ENCODE peak calls at places on chromosomes 4 and X, in eight cellular contexts. Q, M, C, W, F, E, Z and N are unnamed samples. For H3K27me3, the result is how much of the 10 kb centered on the place peaks cover.

GRCh38 chrX:39261446-39262147 is 460.3 kb downstream of the MID1IP1 start:
- DNase-seq in Q (no peak), M (peak), C (no peak), W (no peak), F (peak), E (no peak), Z (no peak), N (no peak)

GRCh38 chrX:30489323-30489722 is 88.2 kb downstream of the TASL start:
- DNase-seq in Q (no peak), M (no peak), C (no peak), W (no peak), F (peak), E (no peak), Z (no peak), N (no peak)

GRCh38 chrX:53288173-53288572 is 6.8 kb upstream of the IQSEC2 start:
- DNase-seq in Q (peak), M (no peak), C (peak), W (peak), F (no peak), E (no peak), Z (peak), N (no peak)

GRCh38 chr4:56990109-56990508 is 11.4 kb downstream of the POLR2B start:
- DNase-seq in Q (no peak), M (no peak), C (no peak), W (no peak), F (peak), E (peak), Z (no peak), N (no peak)

GRCh38 chr4:6472387-6473263 is at the start of gene PPP2R2C:
- DNase-seq in Q (peak), M (no peak), C (no peak), W (no peak), F (peak), E (no peak), Z (no peak), N (no peak)

GRCh38 chrX:140817943-140818342 is 108.4 kb downstream of the LINC00632 start:
- DNase-seq in Q (no peak), M (no peak), C (no peak), W (no peak), F (peak), E (peak), Z (no peak), N (no peak)

GRCh38 chr4:73589261-73589847 is 30.9 kb downstream of the RASSF6 start:
- DNase-seq in Q (no peak), M (no peak), C (no peak), W (no peak), F (peak), E (peak), Z (no peak), N (peak)

GRCh38 chr4:73816814-73817213 is 19.7 kb upstream of the CXCL6 start:
- DNase-seq in Q (no peak), M (no peak), C (no peak), W (peak), F (peak), E (peak), Z (no peak), N (no peak)

GRCh38 chr4:33395731-33396485 is 2675.7 kb downstream of the PCDH7 start:
- DNase-seq in Q (no peak), M (no peak), C (no peak), W (no peak), F (no peak), E (no peak), Z (no peak), N (no peak)

GRCh38 chr4:1245481-1246051 is 3.4 kb downstream of the CTBP1 start:
- DNase-seq in Q (peak), M (no peak), C (peak), W (no peak), F (no peak), E (no peak), Z (no peak), N (no peak)

GRCh38 chr4:94741304-94741703 is 16.5 kb upstream of the BMPR1B start:
- DNase-seq in Q (no peak), M (no peak), C (no peak), W (no peak), F (no peak), E (peak), Z (no peak), N (no peak)

GRCh38 chrX:8848921-8849320 is 47.7 kb upstream of the FAM9A start:
- DNase-seq in Q (no peak), M (no peak), C (no peak), W (no peak), F (peak), E (peak), Z (no peak), N (no peak)

GRCh38 chr4:5203309-5203708 is 152.0 kb downstream of the STK32B start:
- DNase-seq in Q (no peak), M (no peak), C (no peak), W (no peak), F (no peak), E (peak), Z (no peak), N (no peak)

GRCh38 chr4:244471-244870 is 60.8 kb downstream of the ZNF732 start:
- DNase-seq in Q (peak), M (peak), C (no peak), W (no peak), F (peak), E (no peak), Z (peak), N (no peak)

GRCh38 chrX:6067600-6067999 is 161.1 kb downstream of the NLGN4X start:
- DNase-seq in Q (no peak), M (no peak), C (no peak), W (no peak), F (peak), E (no peak), Z (no peak), N (no peak)

GRCh38 chr4:172986114-172986513 is 182.5 kb upstream of the GALNT7 start:
- DNase-seq in Q (no peak), M (no peak), C (no peak), W (no peak), F (no peak), E (no peak), Z (no peak), N (peak)

GRCh38 chr4:172989984-172990711 is 178.5 kb upstream of the GALNT7 start:
- DNase-seq in Q (peak), M (no peak), C (no peak), W (no peak), F (no peak), E (no peak), Z (no peak), N (no peak)

GRCh38 chr4:172983014-172983413 is 185.6 kb upstream of the GALNT7 start:
- DNase-seq in Q (no peak), M (no peak), C (no peak), W (no peak), F (no peak), E (no peak), Z (no peak), N (no peak)

GRCh38 chr4:172982151-172982590 is 186.4 kb upstream of the GALNT7 start:
- DNase-seq in Q (no peak), M (no peak), C (no peak), W (no peak), F (peak), E (peak), Z (no peak), N (peak)

DNA sequence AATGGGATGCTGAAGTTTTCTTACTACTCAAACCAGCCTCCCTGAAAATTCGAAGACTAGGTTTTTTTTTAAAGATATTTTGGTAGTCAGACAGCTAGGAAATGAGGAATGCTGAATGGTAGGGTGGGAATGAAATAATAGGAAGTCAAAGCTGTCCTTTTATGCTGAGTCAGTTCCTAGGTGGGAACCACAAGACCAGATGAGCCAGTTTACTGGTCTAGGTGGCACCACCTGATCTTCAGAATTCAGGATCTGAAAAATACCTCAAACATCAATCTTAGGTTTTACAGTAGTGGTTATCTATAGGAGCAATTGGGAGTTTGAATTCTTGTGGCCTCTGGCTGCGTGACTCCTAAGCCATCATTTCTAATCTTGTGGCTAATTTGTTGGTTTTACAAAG is 183.1 kb upstream of the GALNT7 start:
- DNase-seq in Q (no peak), M (no peak), C (no peak), W (no peak), F (peak), E (no peak), Z (no peak), N (no peak)
- H3K27me3 ChIP-seq in Q (under half), M (under half), C (under half), W (under half), F (under half), E (under half), Z (under half), N (under half)

GRCh38 chr4:112514079-112514448 is 1.9 kb downstream of the NEUROG2 start:
- DNase-seq in Q (no peak), M (no peak), C (no peak), W (no peak), F (no peak), E (no peak), Z (no peak), N (no peak)
- H3K4me3 ChIP-seq in Q (no peak), M (no peak), C (no peak), W (no peak), F (peak), E (no peak), Z (no peak), N (peak)

GRCh38 chr4:128484896-128485295 is 197.3 kb upstream of the PGRMC2 start:
- DNase-seq in Q (no peak), M (no peak), C (no peak), W (no peak), F (no peak), E (peak), Z (no peak), N (no peak)

GRCh38 chr4:128483816-128484215 is 196.2 kb upstream of the PGRMC2 start:
- DNase-seq in Q (no peak), M (no peak), C (no peak), W (no peak), F (no peak), E (peak), Z (no peak), N (no peak)

GRCh38 chr4:128483041-128483440 is 195.4 kb upstream of the PGRMC2 start:
- DNase-seq in Q (no peak), M (no peak), C (no peak), W (no peak), F (no peak), E (no peak), Z (no peak), N (no peak)

DNA sequence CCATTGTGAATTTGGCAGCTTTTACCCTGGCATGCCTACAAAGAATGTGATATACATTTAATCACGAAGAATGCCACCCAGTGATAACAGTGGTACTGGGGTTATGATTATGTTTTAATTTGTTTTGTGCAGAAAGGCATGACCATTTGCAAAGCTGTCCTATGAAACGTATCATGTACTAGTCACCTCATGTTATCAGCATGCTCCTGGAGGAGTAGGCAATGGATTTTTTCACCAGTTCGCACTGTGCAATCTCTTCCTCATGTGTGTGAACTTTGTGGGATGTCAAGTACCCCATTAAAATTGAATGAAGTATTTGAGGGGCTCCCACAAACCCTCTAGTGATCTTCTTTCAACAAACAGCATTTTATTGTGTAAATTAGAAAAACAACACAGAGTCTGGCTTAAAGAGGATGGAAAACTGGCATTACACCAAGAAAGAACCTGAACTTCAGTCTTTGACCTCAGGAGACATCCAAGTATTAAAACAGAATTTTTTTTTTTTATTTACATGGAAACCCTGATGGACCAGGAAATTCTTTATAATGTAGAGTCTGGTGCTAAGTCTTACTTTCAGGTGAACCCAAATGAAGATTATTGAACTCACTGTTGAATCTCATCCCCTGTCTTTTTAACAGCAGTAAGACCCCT is 200.6 kb upstream of the PGRMC2 start:
- DNase-seq in Q (no peak), M (no peak), C (no peak), W (no peak), F (no peak), E (no peak), Z (no peak), N (no peak)
- H3K27me3 ChIP-seq in Q (under half), M (under half), C (under half), W (under half), F (under half), E (under half), Z (under half), N (under half)

DNA sequence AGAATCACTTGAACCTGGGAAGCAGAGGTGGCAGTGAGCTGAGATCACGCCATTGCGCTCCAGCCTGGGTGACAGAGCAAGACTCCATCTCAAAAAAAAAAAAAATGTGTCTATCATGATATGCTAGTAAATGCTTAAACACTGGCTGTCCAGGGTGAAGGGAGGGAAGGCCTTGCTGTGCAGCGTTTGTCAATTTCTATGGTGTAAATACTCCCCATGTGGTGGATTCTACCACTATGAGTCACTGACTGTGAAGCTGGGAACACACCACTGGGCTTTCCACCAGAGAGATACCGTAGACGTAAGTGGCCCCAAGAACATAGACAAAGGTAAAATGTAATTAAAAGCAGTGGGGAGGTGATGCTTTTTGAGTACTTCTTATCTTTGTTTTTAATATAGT is 51.3 kb upstream of the LEF1 start:
- DNase-seq in Q (no peak), M (no peak), C (no peak), W (no peak), F (no peak), E (no peak), Z (no peak), N (no peak)
- H3K4me3 ChIP-seq in Q (no peak), M (no peak), C (no peak), W (no peak), F (no peak), E (no peak), Z (no peak), N (no peak)

DNA sequence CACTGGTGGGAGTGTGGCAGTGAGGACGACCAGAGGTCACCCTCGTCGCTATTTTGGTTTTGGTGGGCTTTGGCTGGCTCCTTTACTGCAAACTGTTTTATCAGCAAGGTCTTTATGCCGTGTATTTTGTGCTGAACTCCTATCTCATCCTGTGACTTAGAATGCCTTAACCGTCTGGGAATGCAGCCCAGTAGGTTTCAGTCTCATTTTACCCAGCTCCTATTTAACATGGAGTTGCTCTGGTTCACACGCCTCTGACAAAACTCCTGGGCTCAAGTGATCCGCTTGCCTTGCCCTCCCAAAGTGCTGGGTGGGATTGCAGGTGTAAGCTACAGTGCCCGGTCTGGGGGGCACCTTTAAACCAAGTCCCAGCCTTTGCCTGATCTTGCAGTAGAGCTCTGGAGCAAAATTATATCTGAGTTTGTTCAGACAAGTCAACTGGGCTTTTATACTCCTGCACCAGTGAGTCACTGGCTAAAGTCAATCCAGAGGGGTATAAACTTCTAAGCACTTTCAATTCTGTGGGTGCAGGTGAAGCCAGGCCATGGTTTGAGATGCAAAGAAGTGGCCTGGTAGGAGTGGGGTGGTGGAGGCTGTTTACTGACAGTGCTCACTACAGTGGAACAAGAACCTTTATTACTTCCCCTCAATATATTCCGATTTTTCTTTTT is 50.2 kb downstream of the MGST2 start:
- DNase-seq in Q (no peak), M (no peak), C (no peak), W (no peak), F (no peak), E (peak), Z (no peak), N (no peak)
- H3K27me3 ChIP-seq in Q (under half), M (under half), C (under half), W (under half), F (under half), E (under half), Z (under half), N (under half)